ENCODE peak calls at places on chromosomes 7 and 10, in seven cellular contexts. I is astrocyte, N is hepatocyte, G is GM23338, L is fibroblast of lung, P is GM23248, U is PC-9. M is an unnamed sample.

GRCh38 chr10:35025916-35026315 is 64.2 kb downstream of the CUL2 start:
- DNase-seq in I (peak), N (no peak), G (no peak), L (peak), P (peak), U (no peak), M (no peak)

GRCh38 chr7:5287802-5288201 is 5.1 kb downstream of the SLC29A4 start:
- DNase-seq in I (no peak), N (no peak), G (no peak), L (no peak), P (no peak), U (no peak), M (no peak)

GRCh38 chr10:117477961-117478670 is 64.4 kb upstream of the EMX2 start:
- DNase-seq in I (peak), N (peak), G (no peak), L (peak), P (peak), U (peak), M (no peak)

GRCh38 chr7:77383333-77383740 is 32.8 kb downstream of the GSAP start:
- DNase-seq in I (peak), N (no peak), G (no peak), L (peak), P (peak), U (no peak), M (no peak)

GRCh38 chr7:110130669-110131068 is 960.3 kb upstream of the LRRN3 start:
- DNase-seq in I (no peak), N (no peak), G (no peak), L (no peak), P (no peak), U (no peak), M (no peak)

GRCh38 chr7:82051641-82052040 is 281.8 kb upstream of the HGF start:
- DNase-seq in I (no peak), N (no peak), G (no peak), L (no peak), P (no peak), U (no peak), M (no peak)

GRCh38 chr7:106284516-106285050 is at the start of gene NAMPT:
- DNase-seq in I (no peak), N (peak), G (peak), L (peak), P (peak), U (no peak), M (no peak)

GRCh38 chr10:11017575-11018425 is at the start of gene CELF2:
- DNase-seq in I (peak), N (peak), G (peak), L (peak), P (peak), U (no peak), M (no peak)

GRCh38 chr10:31136951-31137885 is 105.6 kb upstream of the ZNF438 start:
- DNase-seq in I (peak), N (no peak), G (no peak), L (peak), P (peak), U (no peak), M (peak)

GRCh38 chr7:158646766-158647474 is 57.7 kb downstream of the NCAPG2 start:
- DNase-seq in I (no peak), N (no peak), G (peak), L (no peak), P (peak), U (no peak), M (peak)

GRCh38 chr7:139153832-139154231 is 44.3 kb upstream of the ZC3HAV1 start:
- DNase-seq in I (peak), N (no peak), G (no peak), L (peak), P (peak), U (peak), M (no peak)

GRCh38 chr7:151232272-151233110 is at the start of gene CHPF2:
- DNase-seq in I (peak), N (peak), G (peak), L (peak), P (peak), U (peak), M (peak)

GRCh38 chr7:140653319-140654108 is 12.9 kb upstream of the DENND2A start:
- DNase-seq in I (peak), N (peak), G (peak), L (peak), P (peak), U (peak), M (peak)

GRCh38 chr10:99526861-99527504 is 5.8 kb upstream of the NKX2-3 start:
- DNase-seq in I (no peak), N (no peak), G (peak), L (no peak), P (no peak), U (no peak), M (no peak)

GRCh38 chr10:99525897-99526296 is 6.8 kb upstream of the NKX2-3 start:
- DNase-seq in I (no peak), N (no peak), G (no peak), L (no peak), P (no peak), U (no peak), M (no peak)

GRCh38 chr10:99528867-99529285 is 3.9 kb upstream of the NKX2-3 start:
- DNase-seq in I (no peak), N (no peak), G (no peak), L (no peak), P (no peak), U (no peak), M (no peak)

GRCh38 chr10:99528256-99528866 is 4.4 kb upstream of the NKX2-3 start:
- DNase-seq in I (no peak), N (no peak), G (no peak), L (no peak), P (no peak), U (no peak), M (no peak)

DNA sequence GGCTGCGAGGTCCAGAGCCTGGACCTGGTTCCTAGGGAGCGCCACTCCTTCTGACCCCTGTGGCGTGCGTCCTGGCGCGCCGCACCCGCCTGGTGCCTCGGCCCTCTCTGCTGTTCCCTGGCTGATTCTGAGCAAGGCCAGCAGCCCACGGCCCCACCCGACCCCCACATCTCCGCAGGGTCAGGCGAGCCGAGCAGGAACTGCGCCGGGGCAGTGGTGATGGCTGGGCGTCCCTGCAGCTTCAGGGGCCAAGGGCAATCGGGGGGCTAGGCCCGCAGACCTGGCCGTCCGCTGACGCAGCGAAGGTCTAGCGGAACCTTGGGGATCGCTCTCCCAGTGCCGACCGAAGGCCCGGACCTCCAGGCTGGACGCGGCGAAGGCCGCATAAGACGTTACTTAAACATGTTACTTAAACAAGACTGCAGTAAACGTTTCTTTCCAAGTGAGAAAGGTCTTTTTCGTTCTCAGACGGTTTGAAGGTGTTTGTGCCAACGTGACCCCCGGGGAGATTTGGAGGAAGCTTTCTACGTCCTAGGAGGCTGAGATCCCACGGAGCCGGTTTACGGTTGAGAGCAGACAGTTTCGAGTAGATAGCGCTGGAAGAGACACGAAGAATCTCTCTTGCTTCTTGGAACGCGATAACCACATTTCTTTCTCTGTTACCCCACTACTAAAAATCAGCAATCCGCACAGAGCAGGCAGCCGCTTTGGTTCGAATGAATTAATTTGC is 5.1 kb upstream of the NKX2-3 start:
- DNase-seq in I (no peak), N (no peak), G (peak), L (no peak), P (no peak), U (no peak), M (no peak)
- TF ChIP-seq EZH2 in I (peak), N (peak), G (peak), L (no peak), P (peak), U (no peak), M (no peak)

GRCh38 chr10:86415099-86415498 is 48.5 kb upstream of the GRID1 start:
- DNase-seq in I (no peak), N (no peak), G (no peak), L (no peak), P (no peak), U (no peak), M (no peak)

GRCh38 chr10:86415583-86415982 is 49.0 kb upstream of the GRID1 start:
- DNase-seq in I (no peak), N (no peak), G (no peak), L (no peak), P (no peak), U (no peak), M (no peak)

GRCh38 chr10:86411281-86411841 is 44.8 kb upstream of the GRID1 start:
- DNase-seq in I (peak), N (peak), G (no peak), L (peak), P (peak), U (no peak), M (peak)

GRCh38 chr10:86411852-86412550 is 45.4 kb upstream of the GRID1 start:
- DNase-seq in I (no peak), N (no peak), G (no peak), L (no peak), P (no peak), U (no peak), M (peak)

GRCh38 chr10:86413046-86413728 is 46.6 kb upstream of the GRID1 start:
- DNase-seq in I (peak), N (no peak), G (no peak), L (peak), P (peak), U (no peak), M (peak)
- H3K4me2 ChIP-seq in I (peak), N (no peak), G (no peak), L (no peak), P (peak), U (no peak), M (peak)

GRCh38 chr7:24284699-24285506 is 913 bp downstream of the NPY start:
- DNase-seq in I (no peak), N (peak), G (peak), L (no peak), P (no peak), U (no peak), M (no peak)
- H3K4me3 ChIP-seq in I (no peak), N (no peak), G (peak), L (no peak), P (no peak), U (no peak), M (no peak)

DNA sequence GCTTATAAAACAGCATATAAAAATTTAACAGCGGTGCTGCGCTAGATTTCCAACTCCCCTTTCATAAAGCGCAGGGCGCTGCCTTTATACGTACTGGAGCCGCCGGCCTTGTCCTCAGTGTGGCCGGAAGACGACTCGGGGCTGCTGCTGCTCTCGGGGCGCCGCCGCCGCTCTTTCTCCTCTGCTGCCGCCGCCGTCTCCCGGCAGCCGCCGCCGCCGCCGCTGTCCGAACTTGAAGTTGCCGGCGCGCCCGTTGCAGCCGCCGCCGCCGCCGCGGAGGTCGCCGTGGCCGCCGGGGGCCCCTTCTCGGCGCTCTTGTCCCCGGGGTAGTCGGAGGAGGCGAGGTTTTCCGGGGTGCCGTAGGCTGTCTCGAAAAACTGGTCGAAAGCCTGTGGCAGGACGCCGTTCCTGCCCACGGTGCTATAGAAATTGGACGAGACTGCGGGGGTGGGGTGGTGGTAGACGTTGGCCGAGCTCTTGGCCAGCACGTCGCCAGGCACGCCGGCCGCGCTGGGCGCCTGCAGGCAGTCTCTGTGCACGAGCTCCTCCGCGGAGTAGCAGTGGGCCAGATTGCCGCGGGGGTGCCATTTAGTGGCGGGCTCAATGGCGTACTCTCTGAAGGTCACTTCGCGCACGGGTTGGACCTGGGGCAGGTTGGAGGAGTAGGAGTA is 555 bp downstream of the HOXA11 start:
- DNase-seq in I (no peak), N (no peak), G (peak), L (peak), P (peak), U (peak), M (no peak)
- TF ChIP-seq EZH2 in I (peak), N (peak), G (peak), L (peak), P (no peak), U (no peak), M (no peak)

GRCh38 chr7:131103997-131104396 is 223.7 kb upstream of the MKLN1 start:
- DNase-seq in I (peak), N (no peak), G (no peak), L (peak), P (peak), U (no peak), M (no peak)
- H3K4me2 ChIP-seq in I (peak), N (peak), G (no peak), L (peak), P (peak), U (peak), M (no peak)

DNA sequence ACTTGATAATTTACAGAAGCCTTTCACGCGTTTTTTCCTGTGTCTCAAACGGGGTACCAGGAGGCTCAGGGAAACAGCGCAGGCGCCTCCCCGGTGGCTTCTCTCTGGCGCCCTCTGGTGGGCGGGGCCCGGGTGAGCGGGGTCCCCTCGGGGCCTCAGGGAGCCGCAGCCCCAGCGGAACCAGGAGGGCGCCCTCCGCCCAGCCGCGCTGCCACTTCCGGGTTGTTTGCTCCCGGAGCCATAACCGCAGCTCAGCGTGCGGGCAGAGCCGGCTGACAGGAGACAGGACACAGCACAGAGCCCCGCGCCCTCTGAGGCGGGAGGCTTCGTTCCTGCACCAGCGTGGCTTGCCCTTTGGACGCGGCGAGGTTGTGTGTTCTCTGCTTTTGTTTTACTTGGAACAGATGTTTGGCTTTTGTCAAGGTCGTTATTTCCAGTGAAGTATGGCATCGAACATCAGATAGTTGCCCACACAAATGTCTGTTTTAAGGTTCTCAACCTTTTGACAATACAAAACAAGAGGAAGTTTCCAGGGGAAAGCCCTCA is 6.9 kb upstream of the CYP2E1 start:
- DNase-seq in I (no peak), N (no peak), G (peak), L (peak), P (peak), U (no peak), M (peak)
- H3K4me3 ChIP-seq in I (peak), N (no peak), G (peak), L (peak), P (peak), U (no peak), M (peak)

GRCh38 chr7:29825750-29826529 is 19.6 kb downstream of the WIPF3 start:
- DNase-seq in I (no peak), N (no peak), G (no peak), L (no peak), P (no peak), U (no peak), M (no peak)
- TF ChIP-seq EZH2 in I (no peak), N (no peak), G (no peak), L (no peak), P (no peak), U (no peak), M (no peak)

M was measured in DND-41.